ENCODE peak calls at places on chromosome 14, in six cellular contexts. I is upper lobe of left lung, G is A549, M is GM12878, S is HepG2, H is K562. X is an unnamed sample.

GRCh38 chr14:59150990-59151389 is 37.5 kb upstream of the DAAM1 start:
- ATAC-seq in I (peak; percentile 77), G (no peak), M (peak; percentile 93), S (peak; percentile 24), H (no peak), X (no peak)

GRCh38 chr14:88616697-88617096 is 53.9 kb downstream of the ZC3H14 start:
- ATAC-seq in I (no peak), G (no peak), M (no peak), S (no peak), H (no peak), X (no peak)

GRCh38 chr14:95649230-95649629 is 37.0 kb upstream of the TCL1B start:
- ATAC-seq in I (no peak), G (no peak), M (no peak), S (peak; percentile 95), H (no peak), X (no peak)

GRCh38 chr14:54503476-54503875 is 6.2 kb upstream of the CGRRF1 start:
- ATAC-seq in I (peak; percentile 67), G (peak; percentile 89), M (peak; percentile 68), S (peak; percentile 77), H (peak; percentile 80), X (no peak)

GRCh38 chr14:34824256-34824655 is 50.9 kb downstream of the BAZ1A start:
- ATAC-seq in I (no peak), G (no peak), M (no peak), S (no peak), H (no peak), X (no peak)

GRCh38 chr14:61630399-61630798 is 64.9 kb upstream of the HIF1A start:
- ATAC-seq in I (no peak), G (no peak), M (no peak), S (no peak), H (no peak), X (no peak)

GRCh38 chr14:97776890-97777564 is 979.8 kb downstream of the VRK1 start:
- ATAC-seq in I (no peak), G (no peak), M (no peak), S (no peak), H (no peak), X (no peak)

GRCh38 chr14:74904623-74905503 is 18.2 kb downstream of the RPS6KL1 start:
- ATAC-seq in I (no peak), G (no peak), M (no peak), S (no peak), H (no peak), X (no peak)

GRCh38 chr14:49461529-49462401 is 124.4 kb downstream of the RPS29 start:
- ATAC-seq in I (peak; percentile 85), G (peak; percentile 93), M (peak; percentile 98), S (peak; percentile 83), H (peak; percentile 89), X (no peak)

GRCh38 chr14:55128386-55129085 is 516 bp upstream of the LGALS3 start:
- ATAC-seq in I (no peak), G (no peak), M (no peak), S (no peak), H (no peak), X (no peak)

GRCh38 chr14:71485833-71486232 is 446.4 kb upstream of the RGS6 start:
- ATAC-seq in I (no peak), G (no peak), M (no peak), S (no peak), H (no peak), X (no peak)

GRCh38 chr14:99737956-99738667 is 54.0 kb downstream of the CYP46A1 start:
- ATAC-seq in I (peak; percentile 41), G (peak; percentile 77), M (no peak), S (peak; percentile 11), H (no peak), X (peak; percentile 24)

GRCh38 chr14:101078105-101078891 is 174.8 kb upstream of the RTL1 start:
- ATAC-seq in I (no peak), G (no peak), M (no peak), S (no peak), H (no peak), X (no peak)

GRCh38 chr14:71721791-71722190 is 210.4 kb upstream of the RGS6 start:
- ATAC-seq in I (no peak), G (no peak), M (no peak), S (no peak), H (no peak), X (no peak)

DNA sequence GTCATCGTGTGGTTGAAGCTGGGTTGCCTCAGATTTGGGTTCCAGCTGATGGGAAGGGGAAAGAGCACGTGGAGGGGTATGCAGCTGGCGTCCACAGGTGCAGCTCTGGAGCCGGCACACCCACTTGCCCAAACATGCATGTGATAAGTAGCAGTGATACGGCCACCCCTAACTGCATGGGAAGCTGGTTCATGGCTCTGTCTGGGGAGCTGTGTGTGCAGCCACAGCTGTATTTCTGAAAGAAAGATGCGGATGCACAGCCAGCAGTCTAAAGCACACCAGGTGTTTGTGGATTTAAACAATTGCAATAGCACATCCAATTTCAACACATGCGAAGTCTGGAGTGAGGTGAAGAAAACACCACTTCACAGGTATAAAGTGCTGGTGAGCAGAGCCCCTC is 181.4 kb downstream of the EFCAB11 start:
- ATAC-seq in I (no peak), G (peak; percentile 29), M (peak; percentile 49), S (peak; percentile 21), H (no peak), X (no peak)
- TF ChIP-seq POLR2A in I (no peak), G (no peak), M (no peak), S (no peak), H (no peak), X (no peak)

GRCh38 chr14:68541128-68541896 is 251.6 kb downstream of the ZFP36L1 start:
- ATAC-seq in I (no peak), G (no peak), M (no peak), S (no peak), H (no peak), X (no peak)

GRCh38 chr14:68542346-68542745 is 250.5 kb downstream of the ZFP36L1 start:
- ATAC-seq in I (no peak), G (no peak), M (no peak), S (no peak), H (no peak), X (no peak)

GRCh38 chr14:68543516-68543915 is 249.4 kb downstream of the ZFP36L1 start:
- ATAC-seq in I (no peak), G (no peak), M (no peak), S (no peak), H (no peak), X (no peak)

GRCh38 chr14:68546839-68547238 is 246.0 kb downstream of the ZFP36L1 start:
- ATAC-seq in I (peak; percentile 54), G (no peak), M (no peak), S (no peak), H (no peak), X (peak; percentile 29)

DNA sequence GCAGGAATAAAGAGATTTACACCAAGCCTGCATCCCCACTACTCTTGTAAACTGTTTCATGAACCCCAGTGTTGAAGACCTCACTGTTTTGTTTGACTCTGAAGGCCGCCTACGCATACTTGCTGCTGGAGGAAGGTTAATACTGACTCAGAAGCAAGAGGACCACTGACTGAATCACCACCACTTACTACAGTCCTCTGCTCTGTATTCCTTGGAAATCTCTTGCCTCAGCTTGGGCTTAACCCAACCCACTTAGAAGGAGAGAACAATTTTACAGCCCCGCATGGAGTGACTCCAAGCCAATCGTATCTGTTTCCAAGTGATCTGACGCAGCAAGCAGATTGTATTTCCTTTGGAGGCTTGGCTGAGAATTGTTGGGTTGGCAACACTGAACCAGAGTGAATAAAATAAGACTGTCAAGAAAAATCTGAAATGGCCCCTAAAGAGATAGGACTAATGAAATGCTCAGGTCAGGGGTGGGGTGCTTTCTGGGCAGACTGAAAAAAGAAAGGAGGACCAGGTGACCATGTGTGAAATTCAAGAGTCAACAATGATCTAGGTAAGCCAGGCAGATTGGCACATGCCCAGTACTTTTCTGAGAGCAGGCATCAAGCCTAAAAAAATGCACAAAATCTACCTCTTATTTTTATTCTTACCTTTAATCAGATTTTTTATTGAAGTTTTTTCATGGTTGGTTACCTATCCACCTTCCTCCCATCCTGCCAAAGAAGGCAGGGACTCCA is 248.5 kb downstream of the ZFP36L1 start:
- ATAC-seq in I (peak; percentile 75), G (no peak), M (no peak), S (no peak), H (no peak), X (peak; percentile 52)
- TF ChIP-seq EP300 in I (no peak), G (no peak), M (no peak), S (no peak), H (no peak), X (no peak)

DNA sequence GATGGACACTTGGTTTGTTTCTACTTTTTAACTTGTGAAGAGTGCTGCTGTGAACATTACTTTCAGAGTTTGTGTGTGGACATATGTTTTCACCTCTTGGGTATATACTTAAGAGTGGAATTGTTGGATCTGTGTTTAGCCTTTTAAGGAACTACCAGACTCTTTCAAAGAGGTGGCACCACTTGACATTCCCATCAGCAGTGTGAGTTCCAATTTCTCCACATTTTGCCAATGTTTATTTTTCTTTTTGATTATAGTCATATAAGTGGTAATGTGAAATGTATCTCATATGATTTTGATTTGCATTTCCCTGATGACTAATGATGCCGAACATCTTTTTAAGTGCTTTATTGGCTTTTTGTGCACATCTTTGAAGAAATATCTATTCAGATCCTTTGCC is 44.8 kb downstream of the ARHGAP5 start:
- ATAC-seq in I (no peak), G (no peak), M (no peak), S (no peak), H (no peak), X (no peak)
- TF ChIP-seq POLR2A in I (no peak), G (no peak), M (no peak), S (no peak), H (no peak), X (no peak)

GRCh38 chr14:91339606-91340369 is 77.8 kb downstream of the CCDC88C start:
- ATAC-seq in I (peak; percentile 26), G (no peak), M (no peak), S (no peak), H (no peak), X (no peak)

GRCh38 chr14:91342243-91342760 is 75.3 kb downstream of the CCDC88C start:
- ATAC-seq in I (no peak), G (no peak), M (no peak), S (no peak), H (no peak), X (no peak)

GRCh38 chr14:91339076-91339475 is 78.5 kb downstream of the CCDC88C start:
- ATAC-seq in I (no peak), G (no peak), M (no peak), S (no peak), H (no peak), X (no peak)

GRCh38 chr14:91343051-91343450 is 74.6 kb downstream of the CCDC88C start:
- ATAC-seq in I (no peak), G (no peak), M (no peak), S (no peak), H (no peak), X (no peak)

GRCh38 chr14:91341331-91342242 is 76.0 kb downstream of the CCDC88C start:
- ATAC-seq in I (no peak), G (no peak), M (no peak), S (no peak), H (no peak), X (no peak)
- TF ChIP-seq EP300 in I (no peak), G (no peak), M (no peak), S (no peak), H (no peak), X (no peak)

GRCh38 chr14:72924332-72924731 is 1.9 kb upstream of the DCAF4 start:
- ATAC-seq in I (no peak), G (no peak), M (no peak), S (no peak), H (peak; percentile 8), X (no peak)
- TF ChIP-seq POLR2A in I (no peak), G (no peak), M (no peak), S (no peak), H (no peak), X (no peak)

X was measured in gastroesophageal sphincter.